ENCODE peak calls at places on chromosomes 13 and 19, in seven cellular contexts. Y is HCT116, I is transverse colon, E is HepG2, X is SK-N-SH, M is SK-N-MC, N is GM23338. C is an unnamed sample.

GRCh38 chr13:35994131-35994966 is 136.8 kb downstream of the DCLK1 start:
- DNase-seq in Y (no peak), I (no peak), E (no peak), X (no peak), M (no peak), N (no peak), C (no peak)

GRCh38 chr19:14977128-14977527 is 2.5 kb downstream of the SLC1A6 start:
- DNase-seq in Y (no peak), I (no peak), E (no peak), X (no peak), M (no peak), N (no peak), C (no peak)

GRCh38 chr19:11164879-11165406 is 9.4 kb upstream of the SPC24 start:
- DNase-seq in Y (no peak), I (peak; percentile 70), E (no peak), X (no peak), M (no peak), N (no peak), C (peak; percentile 89)

GRCh38 chr13:31008400-31009115 is 76.1 kb downstream of the TEX26 start:
- DNase-seq in Y (no peak), I (no peak), E (no peak), X (no peak), M (no peak), N (no peak), C (no peak)

GRCh38 chr13:109095126-109095525 is 465.7 kb downstream of the MYO16 start:
- DNase-seq in Y (no peak), I (no peak), E (no peak), X (no peak), M (no peak), N (no peak), C (no peak)

GRCh38 chr19:30864460-30865215 is 484.6 kb downstream of the TSHZ3 start:
- DNase-seq in Y (no peak), I (no peak), E (no peak), X (no peak), M (no peak), N (no peak), C (no peak)

GRCh38 chr13:113539176-113539575 is 45.4 kb upstream of the TFDP1 start:
- DNase-seq in Y (no peak), I (no peak), E (no peak), X (no peak), M (no peak), N (no peak), C (peak; percentile 47)

GRCh38 chr13:20230913-20231838 is 943 bp downstream of the GJB6 start:
- DNase-seq in Y (no peak), I (no peak), E (no peak), X (no peak), M (no peak), N (peak; percentile 48), C (peak; percentile 74)

GRCh38 chr13:60629158-60629557 is 232.1 kb downstream of the TDRD3 start:
- DNase-seq in Y (no peak), I (no peak), E (no peak), X (no peak), M (no peak), N (peak; percentile 16), C (no peak)

GRCh38 chr13:52162279-52163101 is 3.1 kb upstream of the NEK3 start:
- DNase-seq in Y (peak; percentile 35), I (no peak), E (peak; percentile 97), X (no peak), M (no peak), N (no peak), C (no peak)

GRCh38 chr13:59883885-59884284 is 279.8 kb downstream of the DIAPH3 start:
- DNase-seq in Y (no peak), I (no peak), E (no peak), X (no peak), M (no peak), N (no peak), C (no peak)

GRCh38 chr13:99406799-99407201 is 94.5 kb upstream of the TM9SF2 start:
- DNase-seq in Y (no peak), I (no peak), E (no peak), X (no peak), M (no peak), N (no peak), C (peak; percentile 42)

GRCh38 chr19:2578391-2578826 is 102.5 kb downstream of the GADD45B start:
- DNase-seq in Y (no peak), I (peak; percentile 40), E (no peak), X (no peak), M (no peak), N (peak; percentile 69), C (no peak)

GRCh38 chr19:47074621-47075020 is 26.2 kb upstream of the TMEM160 start:
- DNase-seq in Y (no peak), I (no peak), E (no peak), X (no peak), M (no peak), N (no peak), C (no peak)

GRCh38 chr13:20446900-20447299 is 78.8 kb downstream of the CRYL1 start:
- DNase-seq in Y (no peak), I (no peak), E (no peak), X (no peak), M (no peak), N (no peak), C (no peak)

GRCh38 chr13:101751488-101751887 is 299.0 kb downstream of the ITGBL1 start:
- DNase-seq in Y (no peak), I (no peak), E (no peak), X (peak; percentile 31), M (peak; percentile 88), N (peak; percentile 30), C (no peak)

GRCh38 chr13:21015284-21015683 is 46.1 kb downstream of the LATS2 start:
- DNase-seq in Y (no peak), I (no peak), E (no peak), X (no peak), M (no peak), N (no peak), C (no peak)

GRCh38 chr19:51084505-51084904 is 1.8 kb upstream of the KLK14 start:
- DNase-seq in Y (no peak), I (no peak), E (no peak), X (no peak), M (no peak), N (no peak), C (no peak)

GRCh38 chr19:40057166-40057565 is 1.1 kb upstream of the ZNF780B start:
- DNase-seq in Y (no peak), I (no peak), E (no peak), X (no peak), M (no peak), N (no peak), C (no peak)
- H3K4me3 ChIP-seq in Y (no peak overlapping the region), I (no peak overlapping the region), E (no peak overlapping the region), X (peak overlapping the region; percentile 80), M (peak overlapping the region; percentile 90), N (no peak overlapping the region), C (no peak overlapping the region)

GRCh38 chr13:112143046-112143752 is 76.2 kb downstream of the SOX1 start:
- DNase-seq in Y (no peak), I (no peak), E (no peak), X (no peak), M (no peak), N (no peak), C (no peak)

GRCh38 chr13:112137144-112137543 is 70.2 kb downstream of the SOX1 start:
- DNase-seq in Y (no peak), I (no peak), E (no peak), X (no peak), M (no peak), N (no peak), C (no peak)

GRCh38 chr13:112142401-112142930 is 75.5 kb downstream of the SOX1 start:
- DNase-seq in Y (no peak), I (no peak), E (no peak), X (no peak), M (no peak), N (no peak), C (no peak)

GRCh38 chr13:112141643-112142400 is 74.9 kb downstream of the SOX1 start:
- DNase-seq in Y (no peak), I (peak; percentile 23), E (no peak), X (no peak), M (no peak), N (no peak), C (no peak)

DNA sequence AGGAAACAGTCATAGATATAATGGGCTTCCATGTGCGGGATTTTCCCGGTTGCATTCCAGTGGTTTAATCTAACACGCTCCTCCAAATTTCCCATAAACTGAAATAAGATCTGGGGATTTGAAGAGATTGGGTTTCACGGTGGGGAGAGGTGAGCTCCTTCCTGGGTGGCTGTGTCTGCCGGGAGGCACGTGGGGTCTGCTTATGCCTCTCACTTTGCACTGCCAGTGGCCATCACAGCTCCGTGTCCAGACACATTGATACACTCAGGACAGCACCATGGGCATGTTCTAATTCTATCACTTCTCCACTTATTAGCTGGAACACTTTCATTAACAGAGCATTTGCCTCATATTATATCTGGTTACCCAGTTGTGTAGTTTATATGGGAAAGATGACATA is 73.4 kb downstream of the SOX1 start:
- DNase-seq in Y (no peak), I (no peak), E (no peak), X (no peak), M (no peak), N (no peak), C (no peak)
- TF ChIP-seq POLR2AphosphoS5 in Y (no peak), I (no peak), E (no peak), X (no peak), M (no peak), N (no peak), C (no peak)

DNA sequence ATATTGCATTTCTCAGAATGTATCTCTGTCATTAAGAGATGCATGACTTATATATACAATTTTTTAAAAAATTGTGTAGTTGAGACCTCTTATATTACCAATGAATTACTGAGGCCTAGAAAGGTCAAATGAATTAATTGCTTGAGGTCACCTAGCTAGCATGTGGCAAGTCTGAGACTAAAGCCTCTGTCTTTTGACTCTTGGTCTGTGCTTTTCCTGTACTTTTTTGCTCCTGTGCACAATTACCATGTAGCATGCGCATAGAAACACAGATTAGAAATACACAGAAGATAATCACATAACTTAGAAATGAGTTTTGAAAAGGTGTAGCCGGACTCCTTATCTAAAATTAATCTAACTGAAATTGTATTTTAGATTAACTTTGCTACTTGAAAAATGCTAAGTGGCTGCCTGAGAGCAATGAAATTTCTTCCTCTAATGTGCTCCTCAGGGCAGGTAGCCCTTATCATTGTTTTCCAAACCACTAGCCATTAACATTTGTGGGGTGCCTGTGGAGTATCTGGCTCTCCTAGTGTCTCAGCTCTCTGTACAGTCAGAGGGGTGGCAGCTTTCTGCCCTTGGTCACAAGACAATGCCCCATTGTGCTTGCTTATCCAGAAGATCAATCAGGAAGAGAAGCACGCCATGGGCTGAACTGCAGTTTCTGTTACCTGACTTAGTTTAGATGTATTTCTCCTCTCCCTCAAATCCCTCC is 119.6 kb downstream of the RFC3 start:
- DNase-seq in Y (peak; percentile 38), I (no peak), E (peak; percentile 87), X (no peak), M (no peak), N (peak; percentile 26), C (no peak)
- H3K4me3 ChIP-seq in Y (no peak overlapping the region), I (no peak overlapping the region), E (no peak overlapping the region), X (no peak overlapping the region), M (no peak overlapping the region), N (no peak overlapping the region), C (no peak overlapping the region)

GRCh38 chr19:8826371-8826770 is 5.7 kb downstream of the ZNF558 start:
- DNase-seq in Y (no peak), I (no peak), E (no peak), X (no peak), M (no peak), N (peak; percentile 5), C (no peak)

GRCh38 chr19:8827277-8827676 is 4.8 kb downstream of the ZNF558 start:
- DNase-seq in Y (no peak), I (no peak), E (no peak), X (no peak), M (no peak), N (no peak), C (no peak)

GRCh38 chr19:8820234-8820633 is 11.9 kb downstream of the ZNF558 start:
- DNase-seq in Y (no peak), I (no peak), E (no peak), X (no peak), M (no peak), N (no peak), C (no peak)

GRCh38 chr19:8821748-8822241 is 10.3 kb downstream of the ZNF558 start:
- DNase-seq in Y (no peak), I (no peak), E (no peak), X (no peak), M (no peak), N (no peak), C (no peak)
- TF ChIP-seq POLR2AphosphoS5 in Y (no peak), I (peak; percentile 40), E (no peak), X (no peak), M (no peak), N (no peak), C (no peak)

C was measured in suprapubic skin.